ENCODE peak calls at places on chromosome 20, in five cellular contexts. One of them, this sample, is unnamed.

GRCh38 chr20:51206032-51206662 is 183.2 kb upstream of the KCNG1 start:
- DNase-seq in NCI-H2171: no peak
- DNase-seq in activated naive CD4-positive, alpha-beta T cell: no peak
- DNase-seq in CD8-positive, alpha-beta T cell: no peak
- DNase-seq in NCI-H1105 treated with DMSO at 0.1 percent for 48 hours: no peak
- DNase-seq in this sample: no peak

GRCh38 chr20:17627101-17627950 is 54.7 kb downstream of the RRBP1 start:
- DNase-seq in CD8-positive, alpha-beta T cell: no peak
- DNase-seq in NCI-H1105 treated with DMSO at 0.1 percent for 48 hours: no peak
- DNase-seq in activated naive CD4-positive, alpha-beta T cell: no peak
- DNase-seq in NCI-H2171: no peak
- DNase-seq in this sample: no peak

GRCh38 chr20:50450961-50451752 is 59.0 kb upstream of the PTPN1 start:
- DNase-seq in activated naive CD4-positive, alpha-beta T cell: no peak
- DNase-seq in NCI-H1105 treated with DMSO at 0.1 percent for 48 hours: no peak
- DNase-seq in CD8-positive, alpha-beta T cell: no peak
- DNase-seq in NCI-H2171: no peak
- DNase-seq in this sample: no peak

GRCh38 chr20:64074184-64074789 is 5.0 kb downstream of the RGS19 start:
- DNase-seq in NCI-H1105 treated with DMSO at 0.1 percent for 48 hours: no peak
- DNase-seq in activated naive CD4-positive, alpha-beta T cell: no peak
- DNase-seq in CD8-positive, alpha-beta T cell: no peak
- DNase-seq in NCI-H2171: no peak
- DNase-seq in this sample: no peak

GRCh38 chr20:11090751-11091150 is 417.0 kb upstream of the JAG1 start:
- DNase-seq in NCI-H2171: no peak
- DNase-seq in NCI-H1105 treated with DMSO at 0.1 percent for 48 hours: peak
- DNase-seq in activated naive CD4-positive, alpha-beta T cell: no peak
- DNase-seq in CD8-positive, alpha-beta T cell: no peak
- DNase-seq in this sample: no peak

GRCh38 chr20:51554538-51555165 is 12.1 kb upstream of the NFATC2 start:
- DNase-seq in NCI-H1105 treated with DMSO at 0.1 percent for 48 hours: no peak
- DNase-seq in CD8-positive, alpha-beta T cell: no peak
- DNase-seq in activated naive CD4-positive, alpha-beta T cell: no peak
- DNase-seq in NCI-H2171: no peak
- DNase-seq in this sample: no peak

GRCh38 chr20:3813758-3814581 is 6.4 kb upstream of the AP5S1 start:
- DNase-seq in NCI-H1105 treated with DMSO at 0.1 percent for 48 hours: no peak
- DNase-seq in NCI-H2171: no peak
- DNase-seq in CD8-positive, alpha-beta T cell: no peak
- DNase-seq in activated naive CD4-positive, alpha-beta T cell: no peak
- DNase-seq in this sample: no peak

GRCh38 chr20:15491564-15491963 is 1081.7 kb downstream of the KIF16B start:
- DNase-seq in NCI-H2171: peak
- DNase-seq in NCI-H1105 treated with DMSO at 0.1 percent for 48 hours: no peak
- DNase-seq in activated naive CD4-positive, alpha-beta T cell: no peak
- DNase-seq in CD8-positive, alpha-beta T cell: no peak
- DNase-seq in this sample: no peak

GRCh38 chr20:18794428-18794787 is 19.2 kb upstream of the SCP2D1 start:
- DNase-seq in NCI-H1105 treated with DMSO at 0.1 percent for 48 hours: no peak
- DNase-seq in activated naive CD4-positive, alpha-beta T cell: no peak
- DNase-seq in NCI-H2171: no peak
- DNase-seq in CD8-positive, alpha-beta T cell: no peak
- DNase-seq in this sample: no peak

GRCh38 chr20:49699200-49699992 is 14.3 kb downstream of the B4GALT5 start:
- DNase-seq in CD8-positive, alpha-beta T cell: no peak
- DNase-seq in NCI-H2171: no peak
- DNase-seq in activated naive CD4-positive, alpha-beta T cell: no peak
- DNase-seq in NCI-H1105 treated with DMSO at 0.1 percent for 48 hours: no peak
- DNase-seq in this sample: no peak

GRCh38 chr20:48335421-48336090 is 492.2 kb downstream of the PREX1 start:
- DNase-seq in NCI-H2171: peak
- DNase-seq in activated naive CD4-positive, alpha-beta T cell: no peak
- DNase-seq in NCI-H1105 treated with DMSO at 0.1 percent for 48 hours: no peak
- DNase-seq in CD8-positive, alpha-beta T cell: no peak
- DNase-seq in this sample: peak

GRCh38 chr20:38548356-38549083 is 32.5 kb upstream of the ADIG start:
- DNase-seq in NCI-H1105 treated with DMSO at 0.1 percent for 48 hours: peak
- DNase-seq in activated naive CD4-positive, alpha-beta T cell: no peak
- DNase-seq in NCI-H2171: no peak
- DNase-seq in CD8-positive, alpha-beta T cell: no peak
- DNase-seq in this sample: no peak

GRCh38 chr20:45247860-45248259 is 6.5 kb downstream of the SLPI start:
- DNase-seq in NCI-H2171: no peak
- DNase-seq in NCI-H1105 treated with DMSO at 0.1 percent for 48 hours: no peak
- DNase-seq in activated naive CD4-positive, alpha-beta T cell: no peak
- DNase-seq in CD8-positive, alpha-beta T cell: no peak
- DNase-seq in this sample: no peak

GRCh38 chr20:23287366-23288190 is 63.0 kb upstream of the NXT1 start:
- DNase-seq in NCI-H1105 treated with DMSO at 0.1 percent for 48 hours: no peak
- DNase-seq in NCI-H2171: no peak
- DNase-seq in CD8-positive, alpha-beta T cell: no peak
- DNase-seq in activated naive CD4-positive, alpha-beta T cell: no peak
- DNase-seq in this sample: no peak

GRCh38 chr20:63100926-63101699 is 94.3 kb upstream of the BHLHE23 start:
- DNase-seq in NCI-H2171: no peak
- DNase-seq in CD8-positive, alpha-beta T cell: no peak
- DNase-seq in NCI-H1105 treated with DMSO at 0.1 percent for 48 hours: no peak
- DNase-seq in activated naive CD4-positive, alpha-beta T cell: no peak
- DNase-seq in this sample: no peak

GRCh38 chr20:31720486-31721407 is 1.9 kb downstream of the BCL2L1 start:
- DNase-seq in CD8-positive, alpha-beta T cell: no peak
- DNase-seq in activated naive CD4-positive, alpha-beta T cell: no peak
- DNase-seq in NCI-H1105 treated with DMSO at 0.1 percent for 48 hours: no peak
- DNase-seq in NCI-H2171: no peak
- DNase-seq in this sample: no peak

GRCh38 chr20:41534842-41535241 is 83.3 kb downstream of the CHD6 start:
- DNase-seq in CD8-positive, alpha-beta T cell: no peak
- DNase-seq in activated naive CD4-positive, alpha-beta T cell: no peak
- DNase-seq in NCI-H1105 treated with DMSO at 0.1 percent for 48 hours: no peak
- DNase-seq in NCI-H2171: no peak
- DNase-seq in this sample: no peak

GRCh38 chr20:38554986-38555385 is 26.0 kb upstream of the ADIG start:
- DNase-seq in activated naive CD4-positive, alpha-beta T cell: no peak
- DNase-seq in NCI-H2171: no peak
- DNase-seq in NCI-H1105 treated with DMSO at 0.1 percent for 48 hours: no peak
- DNase-seq in CD8-positive, alpha-beta T cell: no peak
- DNase-seq in this sample: no peak

GRCh38 chr20:36951977-36952738 is 650 bp upstream of the SAMHD1 start:
- DNase-seq in NCI-H1105 treated with DMSO at 0.1 percent for 48 hours: no peak
- DNase-seq in CD8-positive, alpha-beta T cell: no peak
- DNase-seq in NCI-H2171: no peak
- DNase-seq in activated naive CD4-positive, alpha-beta T cell: no peak
- DNase-seq in this sample: no peak

GRCh38 chr20:3745686-3746173 is 13.2 kb downstream of the HSPA12B start:
- DNase-seq in CD8-positive, alpha-beta T cell: no peak
- DNase-seq in NCI-H1105 treated with DMSO at 0.1 percent for 48 hours: peak
- DNase-seq in NCI-H2171: no peak
- DNase-seq in activated naive CD4-positive, alpha-beta T cell: no peak
- DNase-seq in this sample: no peak

GRCh38 chr20:48186915-48187314 is 401.6 kb upstream of the SULF2 start:
- DNase-seq in NCI-H1105 treated with DMSO at 0.1 percent for 48 hours: no peak
- DNase-seq in activated naive CD4-positive, alpha-beta T cell: no peak
- DNase-seq in NCI-H2171: no peak
- DNase-seq in CD8-positive, alpha-beta T cell: no peak
- DNase-seq in this sample: peak

GRCh38 chr20:20956586-20956985 is 149.6 kb downstream of the LINC00237 start:
- DNase-seq in CD8-positive, alpha-beta T cell: no peak
- DNase-seq in NCI-H1105 treated with DMSO at 0.1 percent for 48 hours: no peak
- DNase-seq in activated naive CD4-positive, alpha-beta T cell: no peak
- DNase-seq in NCI-H2171: no peak
- DNase-seq in this sample: no peak

GRCh38 chr20:30487947-30488926 is 769.2 kb upstream of the DEFB115 start:
- DNase-seq in CD8-positive, alpha-beta T cell: no peak
- DNase-seq in activated naive CD4-positive, alpha-beta T cell: no peak
- DNase-seq in NCI-H1105 treated with DMSO at 0.1 percent for 48 hours: no peak
- DNase-seq in NCI-H2171: no peak
- DNase-seq in this sample: no peak

GRCh38 chr20:57131601-57132391 is 134.6 kb downstream of the BMP7 start:
- DNase-seq in NCI-H1105 treated with DMSO at 0.1 percent for 48 hours: no peak
- DNase-seq in activated naive CD4-positive, alpha-beta T cell: no peak
- DNase-seq in NCI-H2171: no peak
- DNase-seq in CD8-positive, alpha-beta T cell: no peak
- DNase-seq in this sample: no peak

GRCh38 chr20:2142649-2143048 is 41.0 kb downstream of the STK35 start:
- DNase-seq in activated naive CD4-positive, alpha-beta T cell: no peak
- DNase-seq in NCI-H2171: no peak
- DNase-seq in NCI-H1105 treated with DMSO at 0.1 percent for 48 hours: no peak
- DNase-seq in CD8-positive, alpha-beta T cell: no peak
- DNase-seq in this sample: no peak

GRCh38 chr20:56875052-56875663 is 246.1 kb downstream of the TFAP2C start:
- DNase-seq in NCI-H1105 treated with DMSO at 0.1 percent for 48 hours: no peak
- DNase-seq in activated naive CD4-positive, alpha-beta T cell: no peak
- DNase-seq in NCI-H2171: no peak
- DNase-seq in CD8-positive, alpha-beta T cell: no peak
- DNase-seq in this sample: no peak

This sample was measured in NCI-H446 treated with DMSO at 0.1 percent for 48 hours.